ENCODE peak calls at places on chromosomes 6 and 20, in seven cellular contexts. J is AG09319, X is sigmoid colon, W is A549, H is CD14-positive monocyte, B is mesothelial cell of epicardium, D is AG04450. O is an unnamed sample.

GRCh38 chr20:58307270-58307669 is 2.2 kb upstream of the RAB22A start:
- DNase-seq in J (no peak), X (no peak), W (no peak), H (no peak), B (no peak), D (no peak), O (no peak)

GRCh38 chr6:116073765-116074450 is 13.2 kb upstream of the FRK start:
- DNase-seq in J (peak; percentile 4), X (no peak), W (peak; percentile 39), H (no peak), B (no peak), D (peak; percentile 43), O (no peak)

GRCh38 chr6:57257911-57258541 is 35.9 kb upstream of the RAB23 start:
- DNase-seq in J (no peak), X (no peak), W (no peak), H (no peak), B (no peak), D (peak; percentile 72), O (no peak)

GRCh38 chr6:149897855-149898744 is at the start of gene RAET1E:
- DNase-seq in J (no peak), X (no peak), W (no peak), H (no peak), B (no peak), D (no peak), O (no peak)

GRCh38 chr6:137750284-137750683 is 116.8 kb upstream of the TNFAIP3 start:
- DNase-seq in J (no peak), X (no peak), W (no peak), H (no peak), B (no peak), D (no peak), O (no peak)

GRCh38 chr6:160900031-160900430 is 91.5 kb upstream of the MAP3K4 start:
- DNase-seq in J (no peak), X (no peak), W (no peak), H (no peak), B (no peak), D (no peak), O (no peak)

GRCh38 chr20:63941282-63942060 is 14.7 kb downstream of the UCKL1 start:
- DNase-seq in J (no peak), X (peak; percentile 66), W (peak; percentile 58), H (peak; percentile 93), B (no peak), D (no peak), O (peak; percentile 84)

GRCh38 chr6:135586844-135587243 is 89.3 kb upstream of the AHI1 start:
- DNase-seq in J (no peak), X (no peak), W (no peak), H (no peak), B (no peak), D (no peak), O (peak; percentile 66)

GRCh38 chr6:7821426-7821825 is 89.2 kb downstream of the TXNDC5 start:
- DNase-seq in J (no peak), X (no peak), W (no peak), H (no peak), B (no peak), D (no peak), O (no peak)

GRCh38 chr6:7107578-7108195 is at the start of gene RREB1:
- DNase-seq in J (no peak), X (peak; percentile 85), W (peak; percentile 61), H (peak; percentile 66), B (peak; percentile 33), D (no peak), O (peak; percentile 56)

GRCh38 chr6:127300411-127300810 is 33.7 kb downstream of the RNF146 start:
- DNase-seq in J (peak; percentile 54), X (no peak), W (peak; percentile 6), H (no peak), B (no peak), D (peak; percentile 72), O (no peak)

GRCh38 chr20:44737116-44737515 is 8.5 kb upstream of the KCNK15 start:
- DNase-seq in J (no peak), X (no peak), W (no peak), H (no peak), B (no peak), D (no peak), O (no peak)

GRCh38 chr20:51978081-51978501 is 175.8 kb upstream of the SALL4 start:
- DNase-seq in J (no peak), X (no peak), W (no peak), H (no peak), B (no peak), D (no peak), O (no peak)

GRCh38 chr6:128491041-128491642 is 29.3 kb downstream of the PTPRK start:
- DNase-seq in J (no peak), X (no peak), W (no peak), H (no peak), B (no peak), D (no peak), O (no peak)

GRCh38 chr6:18741741-18742140 is 354.6 kb downstream of the RNF144B start:
- DNase-seq in J (no peak), X (no peak), W (no peak), H (no peak), B (no peak), D (no peak), O (no peak)

GRCh38 chr6:18752278-18753057 is 365.3 kb downstream of the RNF144B start:
- DNase-seq in J (no peak), X (no peak), W (no peak), H (no peak), B (no peak), D (no peak), O (no peak)

GRCh38 chr6:18742406-18742805 is 355.3 kb downstream of the RNF144B start:
- DNase-seq in J (no peak), X (no peak), W (no peak), H (no peak), B (no peak), D (no peak), O (no peak)

GRCh38 chr6:18748314-18748713 is 361.2 kb downstream of the RNF144B start:
- DNase-seq in J (no peak), X (no peak), W (no peak), H (no peak), B (no peak), D (no peak), O (no peak)

DNA sequence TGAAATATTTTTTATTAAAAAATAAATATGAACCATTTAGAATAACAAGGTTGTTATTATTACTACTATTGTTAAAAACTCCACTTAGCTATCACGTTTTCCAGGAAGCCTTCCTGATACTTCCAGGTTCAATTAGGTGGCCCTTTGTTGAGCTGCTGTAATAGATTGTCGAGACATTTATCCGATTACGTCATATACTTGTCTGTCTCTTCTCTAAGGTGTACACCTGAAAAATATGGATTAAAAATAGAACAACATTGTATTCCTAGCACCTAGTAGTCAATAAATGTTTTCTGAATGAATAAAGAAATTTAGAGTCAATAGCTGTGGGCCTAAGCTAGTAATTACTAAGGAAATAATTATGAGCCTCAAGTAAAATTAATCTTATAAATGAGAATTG is 359.6 kb downstream of the RNF144B start:
- DNase-seq in J (no peak), X (no peak), W (no peak), H (no peak), B (no peak), D (no peak), O (no peak)
- TF ChIP-seq CTCF in J (no peak), X (no peak), W (no peak), H (no peak), B (no peak), D (no peak), O (no peak)

DNA sequence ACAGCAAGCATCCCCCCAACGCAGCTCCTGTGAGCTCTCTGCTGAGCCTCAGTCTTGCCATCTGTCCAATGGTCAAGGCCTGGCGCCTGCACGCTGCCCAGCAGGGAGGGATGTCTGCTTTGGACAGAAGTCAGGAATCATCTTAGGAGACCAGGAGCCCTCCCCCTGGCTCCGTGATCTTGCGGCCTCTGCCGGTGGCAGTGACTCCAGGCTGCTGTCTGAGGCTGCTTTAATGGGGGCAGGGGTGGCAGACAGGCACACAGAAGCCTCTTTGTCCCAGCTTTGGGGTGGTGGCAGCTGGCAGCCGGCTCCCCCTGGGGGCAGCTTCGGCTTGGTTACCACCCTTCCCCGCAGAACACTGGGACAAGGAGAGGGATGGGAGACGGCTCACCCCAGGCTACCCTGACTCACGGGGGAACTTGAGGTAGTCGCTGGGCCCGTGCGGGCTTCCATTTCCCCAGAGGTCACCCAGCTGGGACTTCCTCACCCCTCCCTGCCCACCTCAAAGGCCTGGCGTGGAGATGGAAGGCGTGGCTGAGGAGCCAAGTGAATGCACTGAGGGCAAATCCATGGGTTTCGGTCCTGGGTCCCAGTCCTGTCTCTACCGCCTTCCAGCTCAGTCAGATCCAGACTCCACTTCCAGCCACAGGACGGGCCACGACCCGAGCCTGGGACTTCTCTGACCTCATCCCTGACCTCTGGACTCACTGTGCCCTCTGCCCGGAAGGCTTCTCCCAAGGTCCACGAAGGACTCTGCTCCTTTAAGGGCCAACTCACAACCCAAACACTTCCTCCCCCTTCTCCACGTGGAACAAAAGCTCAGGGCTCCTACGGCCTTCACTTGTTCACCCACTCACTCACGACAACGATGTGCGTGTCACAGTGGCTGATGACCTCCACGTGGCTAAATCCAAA is 14.8 kb downstream of the PEDS1 start:
- DNase-seq in J (no peak), X (no peak), W (no peak), H (no peak), B (no peak), D (no peak), O (no peak)
- TF ChIP-seq CTCF in J (no peak), X (peak; percentile 14), W (no peak), H (no peak), B (no peak), D (no peak), O (no peak)

DNA sequence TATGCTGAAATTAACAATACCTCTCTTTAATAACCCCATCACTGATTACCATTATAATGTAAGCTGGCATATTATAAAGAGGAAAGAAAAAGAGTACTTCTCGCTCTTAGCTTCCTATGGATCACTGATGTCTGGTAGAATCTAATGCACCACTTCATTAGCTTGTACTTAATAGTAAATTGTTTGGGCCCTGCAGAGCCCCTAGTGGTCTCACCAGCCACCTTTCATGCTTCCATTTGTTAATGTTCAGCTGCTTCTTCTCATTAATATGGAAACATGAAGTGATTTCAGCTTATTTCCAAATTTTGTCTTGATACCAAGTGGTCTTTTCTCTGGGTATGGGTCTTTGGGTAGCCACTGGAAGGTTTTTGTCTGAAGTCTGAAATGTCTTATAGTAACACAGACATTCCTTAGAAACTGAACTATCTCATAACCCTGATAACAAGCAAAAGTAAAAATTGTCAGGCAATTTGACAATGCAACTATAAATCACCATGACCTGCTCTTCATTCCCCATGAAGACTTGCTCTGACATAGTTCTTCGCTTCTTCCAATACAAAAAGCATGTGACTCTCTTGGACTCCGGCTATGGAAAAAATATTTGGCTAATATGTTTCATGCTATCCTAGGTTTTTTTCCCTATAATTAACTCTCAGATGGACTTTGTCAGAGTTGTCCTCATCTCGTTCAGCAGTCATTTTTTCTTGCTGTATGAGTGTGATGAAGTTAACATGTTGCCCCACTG is 395.8 kb upstream of the MARCKS start:
- DNase-seq in J (no peak), X (no peak), W (no peak), H (no peak), B (no peak), D (no peak), O (no peak)
- TF ChIP-seq CTCF in J (no peak), X (no peak), W (no peak), H (no peak), B (no peak), D (peak; percentile 36), O (no peak)

DNA sequence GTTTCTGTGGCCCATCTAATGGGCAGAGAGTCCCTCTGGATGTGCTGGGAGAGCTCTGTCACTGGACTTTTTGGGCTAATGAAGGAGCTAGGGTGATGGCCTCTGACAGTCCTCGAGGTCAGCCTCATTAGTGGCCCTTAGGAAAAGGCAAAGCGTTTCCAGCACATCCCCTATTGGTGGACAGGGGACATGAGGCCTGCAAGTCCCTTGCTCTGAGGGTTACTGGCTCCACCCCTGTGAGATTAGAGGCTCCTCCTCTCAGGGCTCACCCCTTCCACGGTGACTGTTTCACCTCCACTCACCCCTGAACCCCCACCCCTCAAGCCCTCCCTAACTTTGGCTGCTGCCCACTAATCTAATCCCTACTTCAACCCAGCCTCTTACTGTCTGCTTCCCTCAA is 12.8 kb upstream of the FANCE start:
- DNase-seq in J (no peak), X (no peak), W (no peak), H (no peak), B (no peak), D (no peak), O (no peak)
- TF ChIP-seq CTCF in J (no peak), X (no peak), W (no peak), H (no peak), B (no peak), D (no peak), O (no peak)

O was measured in lung.